ENCODE peak calls at places on chromosome 21, in eight cellular contexts. J is NCI-H1436; K is cardiac fibroblast; O is NCI-H748 treated with DMSO at 0.1 percent for 48 hours; X is stimulated activated naive B cell treated with anti-CD40 and anti-IgM and Interleukin-4, amounts not matched to agents 10 μg/mL and 1 μg/mL and 100 μg/mL, for 72 hours; R is erythroblast; Z is NCI-H774; F is lung. Y is an unnamed sample.

GRCh38 chr21:41361053-41361785 is 608 bp upstream of the MX2 start:
- DNase-seq in K (no peak), X (no peak), O (no peak), R (no peak), Z (no peak), J (no peak), F (peak; percentile 28), Y (no peak)

GRCh38 chr21:36478941-36479340 is 981 bp downstream of the CLDN14 start:
- DNase-seq in O (no peak), J (no peak), F (no peak), Z (no peak), R (no peak), K (peak; percentile 43), X (no peak), Y (no peak)

GRCh38 chr21:38751379-38752050 is 54.2 kb upstream of the ETS2 start:
- DNase-seq in J (no peak), K (peak; percentile 45), R (no peak), Z (no peak), O (no peak), X (no peak), F (peak; percentile 46), Y (no peak)

GRCh38 chr21:29175408-29176147 is 45.1 kb downstream of the MAP3K7CL start:
- DNase-seq in J (no peak), K (peak; percentile 87), Z (peak; percentile 50), O (peak; percentile 31), F (no peak), X (no peak), R (no peak), Y (no peak)

GRCh38 chr21:31117046-31117916 is 79.0 kb upstream of the KRTAP19-8 start:
- DNase-seq in O (no peak), F (no peak), R (no peak), J (no peak), K (peak; percentile 81), X (no peak), Z (no peak), Y (no peak)

GRCh38 chr21:28337319-28337718 is 655.4 kb downstream of the LTN1 start:
- DNase-seq in O (peak; percentile 5), Z (no peak), R (no peak), K (peak; percentile 82), J (no peak), X (no peak), F (no peak), Y (no peak)

GRCh38 chr21:19844334-19844733 is 1153.9 kb upstream of the NCAM2 start:
- DNase-seq in R (no peak), O (no peak), X (no peak), F (no peak), K (no peak), J (no peak), Z (no peak), Y (no peak)

GRCh38 chr21:37047079-37047478 is 25.8 kb downstream of the PIGP start:
- DNase-seq in R (no peak), O (no peak), K (no peak), X (no peak), J (no peak), F (no peak), Z (no peak), Y (no peak)

GRCh38 chr21:30555095-30555494 is 6.0 kb downstream of the KRTAP19-7 start:
- DNase-seq in K (no peak), Z (no peak), R (no peak), X (no peak), J (no peak), O (no peak), F (no peak), Y (no peak)

GRCh38 chr21:41361786-41362604 is at the start of gene MX2:
- DNase-seq in X (peak; percentile 59), F (peak; percentile 61), Z (peak; percentile 21), R (no peak), O (no peak), K (peak; percentile 80), J (peak; percentile 27), Y (peak; percentile 91)

GRCh38 chr21:45507888-45508508 is 34.2 kb downstream of the SLC19A1 start:
- DNase-seq in R (no peak), O (no peak), K (no peak), F (no peak), X (no peak), J (no peak), Z (no peak), Y (no peak)

GRCh38 chr21:41832230-41833137 is 46.7 kb downstream of the PRDM15 start:
- DNase-seq in K (no peak), Z (no peak), J (no peak), O (no peak), F (no peak), X (no peak), R (no peak), Y (no peak)

GRCh38 chr21:21200939-21201610 is 202.9 kb downstream of the NCAM2 start:
- DNase-seq in R (no peak), F (no peak), X (no peak), K (peak; percentile 65), Z (no peak), J (no peak), O (no peak), Y (no peak)

GRCh38 chr21:38993561-38993960 is 187.8 kb downstream of the ETS2 start:
- DNase-seq in Z (no peak), O (no peak), K (peak; percentile 97), F (peak; percentile 78), J (no peak), R (no peak), X (no peak), Y (no peak)

GRCh38 chr21:45980271-45980670 is 1.3 kb upstream of the COL6A1 start:
- DNase-seq in X (no peak), K (no peak), O (no peak), R (no peak), F (no peak), J (no peak), Z (no peak), Y (no peak)

GRCh38 chr21:46363698-46364097 is 39.7 kb downstream of the PCNT start:
- DNase-seq in R (no peak), O (no peak), J (no peak), X (no peak), Z (no peak), F (no peak), K (no peak), Y (no peak)

GRCh38 chr21:46009951-46010655 is 28.5 kb downstream of the COL6A1 start:
- DNase-seq in K (no peak), R (no peak), F (no peak), Z (no peak), J (no peak), O (no peak), X (no peak), Y (no peak)

GRCh38 chr21:38806942-38807284 is 1.2 kb downstream of the ETS2 start:
- DNase-seq in X (no peak), O (no peak), F (no peak), K (peak; percentile 64), J (no peak), R (peak; percentile 57), Z (no peak), Y (no peak)

GRCh38 chr21:30434033-30434631 is 4.1 kb downstream of the KRTAP13-4 start:
- DNase-seq in F (no peak), Z (no peak), K (peak; percentile 41), R (peak; percentile 12), X (no peak), J (no peak), O (peak; percentile 1), Y (no peak)

GRCh38 chr21:26815197-26815596 is 30.0 kb downstream of the ADAMTS1 start:
- DNase-seq in K (no peak), X (no peak), J (no peak), O (no peak), Z (no peak), R (no peak), F (no peak), Y (no peak)

GRCh38 chr21:14620152-14620551 is 74.0 kb upstream of the SAMSN1 start:
- DNase-seq in J (no peak), X (peak; percentile 35), R (no peak), F (no peak), K (no peak), O (no peak), Z (no peak), Y (no peak)

GRCh38 chr21:34204481-34205439 is 131.4 kb downstream of the MRPS6 start:
- DNase-seq in R (no peak), K (no peak), X (no peak), J (no peak), O (no peak), Z (peak; percentile 42), F (no peak), Y (no peak)

GRCh38 chr21:45473496-45474322 is 68.5 kb downstream of the SLC19A1 start:
- DNase-seq in R (no peak), O (no peak), J (no peak), K (no peak), Z (no peak), X (no peak), F (no peak), Y (no peak)

GRCh38 chr21:35952651-35953340 is 107.5 kb downstream of the SETD4 start:
- DNase-seq in F (no peak), K (no peak), X (no peak), O (no peak), Z (no peak), J (no peak), R (no peak), Y (no peak)

GRCh38 chr21:44487831-44488230 is 32.5 kb downstream of the LRRC3 start:
- DNase-seq in R (peak; percentile 41), K (peak; percentile 58), J (no peak), Z (no peak), X (no peak), F (no peak), O (no peak), Y (no peak)